ENCODE peak calls at places on chromosome 7, in eight cellular contexts. G is T-helper 17 cell; T is A549; S is mucosa of descending colon; M is CD4-positive, alpha-beta T cell; A is upper lobe of left lung; I is activated naive CD4-positive, alpha-beta T cell treated with anti-CD3 and anti-CD28 coated beads, Interleukin-2, amount 50 U/mL, for 72 hours; J is naive B cell. N is an unnamed sample.

GRCh38 chr7:75776295-75776971 is 4.4 kb upstream of the CCL26 start:
- ATAC-seq in T (peak), J (peak), S (peak), A (peak), M (peak), I (peak), G (peak), N (peak)

GRCh38 chr7:8260871-8261707 is 878 bp downstream of the ICA1 start:
- ATAC-seq in S (peak), M (no peak), T (peak), A (peak), G (no peak), J (no peak), I (no peak), N (no peak)

GRCh38 chr7:26469188-26469587 is 177.5 kb downstream of the SNX10 start:
- ATAC-seq in J (no peak), S (no peak), G (no peak), T (no peak), M (no peak), I (no peak), A (no peak), N (no peak)

GRCh38 chr7:108442039-108442568 is 14.1 kb downstream of the NRCAM start:
- ATAC-seq in J (no peak), G (no peak), M (no peak), A (no peak), I (peak), S (no peak), T (peak), N (peak)

GRCh38 chr7:17307558-17307957 is 9.1 kb downstream of the AHR start:
- ATAC-seq in G (no peak), A (peak), I (no peak), T (peak), J (no peak), S (peak), M (no peak), N (no peak)

GRCh38 chr7:41058986-41059741 is 643.7 kb downstream of the INHBA start:
- ATAC-seq in T (no peak), I (no peak), G (no peak), M (no peak), A (peak), S (peak), J (no peak), N (no peak)

GRCh38 chr7:80370587-80370986 is 141.3 kb downstream of the GNAT3 start:
- ATAC-seq in J (no peak), A (no peak), M (no peak), S (no peak), I (no peak), G (no peak), T (no peak), N (no peak)

GRCh38 chr7:103532955-103533354 is 86.9 kb upstream of the SLC26A5 start:
- ATAC-seq in G (no peak), T (no peak), S (no peak), A (no peak), M (no peak), J (no peak), I (no peak), N (no peak)

GRCh38 chr7:50664937-50665336 is 99.7 kb upstream of the DDC start:
- ATAC-seq in M (no peak), I (peak), A (no peak), T (no peak), J (no peak), G (no peak), S (no peak), N (peak)

GRCh38 chr7:52995676-52996075 is 39.8 kb upstream of the POM121L12 start:
- ATAC-seq in T (no peak), J (no peak), I (no peak), S (no peak), G (no peak), M (no peak), A (no peak), N (no peak)

GRCh38 chr7:25256424-25256823 is 28.1 kb upstream of the NPVF start:
- ATAC-seq in T (no peak), S (no peak), G (no peak), I (no peak), A (no peak), M (no peak), J (no peak), N (no peak)

GRCh38 chr7:94333810-94334209 is 60.9 kb upstream of the COL1A2 start:
- ATAC-seq in T (no peak), I (no peak), S (no peak), G (no peak), J (no peak), M (no peak), A (no peak), N (no peak)

GRCh38 chr7:129969881-129970446 is 17.2 kb upstream of the UBE2H start:
- ATAC-seq in S (peak), J (no peak), M (no peak), I (no peak), G (no peak), A (no peak), T (peak), N (no peak)

GRCh38 chr7:134723904-134724303 is 55.5 kb upstream of the CALD1 start:
- ATAC-seq in J (no peak), M (no peak), T (no peak), I (no peak), S (no peak), A (no peak), G (no peak), N (no peak)

GRCh38 chr7:149860821-149861727 is 12.7 kb upstream of the ATP6V0E2 start:
- ATAC-seq in S (no peak), G (no peak), J (no peak), T (peak), A (no peak), I (no peak), M (no peak), N (no peak)

GRCh38 chr7:139339698-139340036 is 1.5 kb upstream of the FMC1 start:
- ATAC-seq in S (no peak), I (no peak), T (no peak), G (no peak), A (no peak), M (no peak), J (no peak), N (no peak)

GRCh38 chr7:113664867-113665266 is 253.9 kb downstream of the PPP1R3A start:
- ATAC-seq in I (no peak), J (no peak), T (no peak), M (no peak), A (no peak), S (no peak), G (no peak), N (no peak)

GRCh38 chr7:142308918-142309317 is 51.1 kb upstream of the PRSS58 start:
- ATAC-seq in M (no peak), S (no peak), G (no peak), I (no peak), A (peak), T (no peak), J (no peak), N (no peak)

GRCh38 chr7:151689196-151689971 is 169.7 kb upstream of the RHEB start:
- ATAC-seq in J (no peak), S (no peak), G (no peak), A (no peak), M (no peak), T (no peak), I (no peak), N (no peak)

GRCh38 chr7:95046494-95047240 is 139.3 kb downstream of the PPP1R9A start:
- ATAC-seq in G (no peak), M (no peak), T (no peak), A (no peak), J (no peak), S (no peak), I (no peak), N (no peak)

GRCh38 chr7:52569151-52569550 is 466.3 kb upstream of the POM121L12 start:
- ATAC-seq in G (no peak), I (no peak), A (no peak), T (no peak), J (no peak), S (no peak), M (no peak), N (no peak)

GRCh38 chr7:106080307-106080987 is 31.7 kb downstream of the SYPL1 start:
- ATAC-seq in I (no peak), M (no peak), T (no peak), S (no peak), J (no peak), A (no peak), G (no peak), N (no peak)

GRCh38 chr7:44066111-44066460 is 719 bp upstream of the PGAM2 start:
- ATAC-seq in I (peak), M (no peak), T (peak), A (no peak), S (no peak), J (peak), G (peak), N (no peak)

GRCh38 chr7:1447112-1447511 is 12.2 kb downstream of the MICALL2 start:
- ATAC-seq in I (no peak), J (no peak), S (no peak), M (no peak), T (peak), G (no peak), A (no peak), N (no peak)

GRCh38 chr7:33579117-33579516 is 326.2 kb upstream of the BMPER start:
- ATAC-seq in G (no peak), M (no peak), A (peak), J (no peak), S (no peak), T (no peak), I (no peak), N (no peak)

GRCh38 chr7:137836113-137836509 is 10.7 kb downstream of the DGKI start:
- ATAC-seq in S (no peak), G (no peak), M (no peak), A (no peak), J (no peak), I (no peak), T (no peak), N (no peak)

GRCh38 chr7:84092207-84092606 is 102.4 kb downstream of the SEMA3A start:
- ATAC-seq in J (no peak), T (peak), G (peak), I (peak), S (peak), A (no peak), M (peak), N (no peak)

GRCh38 chr7:143385891-143386781 is 5.0 kb downstream of the ZYX start:
- ATAC-seq in M (peak), S (peak), G (peak), J (peak), A (peak), I (peak), T (no peak), N (no peak)

GRCh38 chr7:27097686-27098492 is 2.1 kb upstream of the HOXA1 start:
- ATAC-seq in A (no peak), G (no peak), S (no peak), I (no peak), M (no peak), J (no peak), T (no peak), N (no peak)

GRCh38 chr7:50738932-50739331 is 43.8 kb downstream of the GRB10 start:
- ATAC-seq in M (no peak), A (no peak), T (no peak), I (no peak), G (no peak), J (no peak), S (no peak), N (no peak)